ENCODE peak calls at places on chromosomes 6 and 20, in seven cellular contexts. One of them, this sample, is unnamed.

GRCh38 chr6:7732219-7732618 is 6.3 kb downstream of the BMP6 start:
- DNase-seq in AG10803: no peak
- DNase-seq in CD8-positive, alpha-beta T cell: no peak
- DNase-seq in RPMI7951: no peak
- DNase-seq in naive thymus-derived CD8-positive, alpha-beta T cell: no peak
- DNase-seq in M059J: no peak
- DNase-seq in C1 segment of cervical spinal cord: no peak
- DNase-seq in this sample: no peak

GRCh38 chr6:16544006-16544405 is 217.3 kb downstream of the ATXN1 start:
- DNase-seq in M059J: no peak
- DNase-seq in AG10803: peak
- DNase-seq in CD8-positive, alpha-beta T cell: no peak
- DNase-seq in C1 segment of cervical spinal cord: no peak
- DNase-seq in naive thymus-derived CD8-positive, alpha-beta T cell: no peak
- DNase-seq in RPMI7951: no peak
- DNase-seq in this sample: no peak

GRCh38 chr20:44640522-44640921 is 11.0 kb downstream of the ADA start:
- DNase-seq in RPMI7951: no peak
- DNase-seq in naive thymus-derived CD8-positive, alpha-beta T cell: no peak
- DNase-seq in M059J: no peak
- DNase-seq in CD8-positive, alpha-beta T cell: no peak
- DNase-seq in AG10803: no peak
- DNase-seq in C1 segment of cervical spinal cord: no peak
- DNase-seq in this sample: no peak

GRCh38 chr6:125507987-125508655 is 206.4 kb upstream of the HDDC2 start:
- DNase-seq in naive thymus-derived CD8-positive, alpha-beta T cell: no peak
- DNase-seq in CD8-positive, alpha-beta T cell: no peak
- DNase-seq in AG10803: peak
- DNase-seq in C1 segment of cervical spinal cord: no peak
- DNase-seq in M059J: peak
- DNase-seq in RPMI7951: peak
- DNase-seq in this sample: no peak

GRCh38 chr6:17714879-17715860 is 8.4 kb upstream of the NUP153 start:
- DNase-seq in CD8-positive, alpha-beta T cell: no peak
- DNase-seq in M059J: peak
- DNase-seq in C1 segment of cervical spinal cord: no peak
- DNase-seq in naive thymus-derived CD8-positive, alpha-beta T cell: no peak
- DNase-seq in AG10803: peak
- DNase-seq in RPMI7951: peak
- DNase-seq in this sample: peak

GRCh38 chr6:42390228-42390934 is 61.3 kb downstream of the TRERF1 start:
- DNase-seq in naive thymus-derived CD8-positive, alpha-beta T cell: no peak
- DNase-seq in CD8-positive, alpha-beta T cell: peak
- DNase-seq in RPMI7951: no peak
- DNase-seq in M059J: no peak
- DNase-seq in AG10803: no peak
- DNase-seq in C1 segment of cervical spinal cord: no peak
- DNase-seq in this sample: no peak

GRCh38 chr6:170290306-170291128 is at the start of gene DLL1:
- DNase-seq in AG10803: peak
- DNase-seq in naive thymus-derived CD8-positive, alpha-beta T cell: peak
- DNase-seq in C1 segment of cervical spinal cord: peak
- DNase-seq in M059J: peak
- DNase-seq in CD8-positive, alpha-beta T cell: no peak
- DNase-seq in RPMI7951: peak
- DNase-seq in this sample: no peak

GRCh38 chr6:104689551-104690205 is 170.0 kb downstream of the HACE1 start:
- DNase-seq in C1 segment of cervical spinal cord: no peak
- DNase-seq in M059J: peak
- DNase-seq in CD8-positive, alpha-beta T cell: no peak
- DNase-seq in RPMI7951: peak
- DNase-seq in naive thymus-derived CD8-positive, alpha-beta T cell: no peak
- DNase-seq in AG10803: peak
- DNase-seq in this sample: no peak

GRCh38 chr20:36833275-36834020 is 42.5 kb upstream of the TLDC2 start:
- DNase-seq in M059J: peak
- DNase-seq in CD8-positive, alpha-beta T cell: no peak
- DNase-seq in C1 segment of cervical spinal cord: no peak
- DNase-seq in AG10803: peak
- DNase-seq in naive thymus-derived CD8-positive, alpha-beta T cell: no peak
- DNase-seq in RPMI7951: no peak
- DNase-seq in this sample: no peak

GRCh38 chr20:4445780-4446179 is 275.9 kb upstream of the PRND start:
- DNase-seq in RPMI7951: peak
- DNase-seq in naive thymus-derived CD8-positive, alpha-beta T cell: no peak
- DNase-seq in CD8-positive, alpha-beta T cell: no peak
- DNase-seq in M059J: peak
- DNase-seq in C1 segment of cervical spinal cord: no peak
- DNase-seq in AG10803: peak
- DNase-seq in this sample: no peak

GRCh38 chr20:21515300-21516179 is 1.7 kb upstream of the NKX2-2 start:
- DNase-seq in C1 segment of cervical spinal cord: no peak
- DNase-seq in RPMI7951: no peak
- DNase-seq in naive thymus-derived CD8-positive, alpha-beta T cell: no peak
- DNase-seq in AG10803: no peak
- DNase-seq in M059J: no peak
- DNase-seq in CD8-positive, alpha-beta T cell: no peak
- DNase-seq in this sample: no peak

GRCh38 chr6:143775326-143775725 is 67.8 kb upstream of the LTV1 start:
- DNase-seq in C1 segment of cervical spinal cord: no peak
- DNase-seq in AG10803: no peak
- DNase-seq in CD8-positive, alpha-beta T cell: no peak
- DNase-seq in naive thymus-derived CD8-positive, alpha-beta T cell: no peak
- DNase-seq in M059J: no peak
- DNase-seq in RPMI7951: no peak
- DNase-seq in this sample: no peak

GRCh38 chr6:27297857-27298730 is 14.0 kb downstream of the POM121L2 start:
- DNase-seq in CD8-positive, alpha-beta T cell: no peak
- DNase-seq in AG10803: peak
- DNase-seq in naive thymus-derived CD8-positive, alpha-beta T cell: no peak
- DNase-seq in RPMI7951: peak
- DNase-seq in M059J: peak
- DNase-seq in C1 segment of cervical spinal cord: no peak
- DNase-seq in this sample: no peak

GRCh38 chr6:52195886-52196285 is 9.7 kb downstream of the IL17A start:
- DNase-seq in M059J: no peak
- DNase-seq in RPMI7951: no peak
- DNase-seq in C1 segment of cervical spinal cord: no peak
- DNase-seq in AG10803: no peak
- DNase-seq in CD8-positive, alpha-beta T cell: no peak
- DNase-seq in naive thymus-derived CD8-positive, alpha-beta T cell: no peak
- DNase-seq in this sample: no peak

GRCh38 chr20:34566978-34567884 is 8.7 kb downstream of the MAP1LC3A start:
- DNase-seq in CD8-positive, alpha-beta T cell: no peak
- DNase-seq in RPMI7951: no peak
- DNase-seq in M059J: no peak
- DNase-seq in naive thymus-derived CD8-positive, alpha-beta T cell: no peak
- DNase-seq in AG10803: no peak
- DNase-seq in C1 segment of cervical spinal cord: no peak
- DNase-seq in this sample: no peak

GRCh38 chr20:36241678-36242077 is 5.4 kb downstream of the AAR2 start:
- DNase-seq in naive thymus-derived CD8-positive, alpha-beta T cell: no peak
- DNase-seq in RPMI7951: no peak
- DNase-seq in CD8-positive, alpha-beta T cell: no peak
- DNase-seq in C1 segment of cervical spinal cord: no peak
- DNase-seq in M059J: no peak
- DNase-seq in AG10803: no peak
- DNase-seq in this sample: no peak

GRCh38 chr6:90715093-90715655 is 128.3 kb upstream of the MAP3K7 start:
- DNase-seq in C1 segment of cervical spinal cord: no peak
- DNase-seq in naive thymus-derived CD8-positive, alpha-beta T cell: no peak
- DNase-seq in CD8-positive, alpha-beta T cell: no peak
- DNase-seq in M059J: peak
- DNase-seq in AG10803: no peak
- DNase-seq in RPMI7951: no peak
- DNase-seq in this sample: peak

GRCh38 chr6:14172575-14172974 is 55.0 kb downstream of the CD83 start:
- DNase-seq in C1 segment of cervical spinal cord: no peak
- DNase-seq in AG10803: no peak
- DNase-seq in RPMI7951: no peak
- DNase-seq in CD8-positive, alpha-beta T cell: no peak
- DNase-seq in naive thymus-derived CD8-positive, alpha-beta T cell: no peak
- DNase-seq in M059J: no peak
- DNase-seq in this sample: no peak

GRCh38 chr6:1535295-1535694 is 74.4 kb upstream of the FOXC1 start:
- DNase-seq in naive thymus-derived CD8-positive, alpha-beta T cell: no peak
- DNase-seq in RPMI7951: no peak
- DNase-seq in AG10803: peak
- DNase-seq in CD8-positive, alpha-beta T cell: no peak
- DNase-seq in M059J: peak
- DNase-seq in C1 segment of cervical spinal cord: no peak
- DNase-seq in this sample: no peak

GRCh38 chr20:44222027-44222426 is 11.5 kb upstream of the OSER1 start:
- DNase-seq in M059J: no peak
- DNase-seq in AG10803: no peak
- DNase-seq in naive thymus-derived CD8-positive, alpha-beta T cell: no peak
- DNase-seq in RPMI7951: no peak
- DNase-seq in CD8-positive, alpha-beta T cell: no peak
- DNase-seq in C1 segment of cervical spinal cord: no peak
- DNase-seq in this sample: no peak

GRCh38 chr6:24931752-24932691 is 3.7 kb downstream of the RIPOR2 start:
- DNase-seq in naive thymus-derived CD8-positive, alpha-beta T cell: no peak
- DNase-seq in M059J: peak
- DNase-seq in AG10803: no peak
- DNase-seq in C1 segment of cervical spinal cord: no peak
- DNase-seq in CD8-positive, alpha-beta T cell: no peak
- DNase-seq in RPMI7951: peak
- DNase-seq in this sample: no peak

GRCh38 chr6:90537027-90537426 is 49.8 kb downstream of the MAP3K7 start:
- DNase-seq in naive thymus-derived CD8-positive, alpha-beta T cell: no peak
- DNase-seq in M059J: no peak
- DNase-seq in RPMI7951: no peak
- DNase-seq in AG10803: peak
- DNase-seq in C1 segment of cervical spinal cord: no peak
- DNase-seq in CD8-positive, alpha-beta T cell: no peak
- DNase-seq in this sample: no peak

GRCh38 chr6:150310539-150310938 is 58.3 kb upstream of the IYD start:
- DNase-seq in RPMI7951: no peak
- DNase-seq in M059J: no peak
- DNase-seq in CD8-positive, alpha-beta T cell: no peak
- DNase-seq in C1 segment of cervical spinal cord: no peak
- DNase-seq in naive thymus-derived CD8-positive, alpha-beta T cell: no peak
- DNase-seq in AG10803: no peak
- DNase-seq in this sample: no peak

GRCh38 chr6:27478141-27478705 is 5.3 kb upstream of the ZNF184 start:
- DNase-seq in CD8-positive, alpha-beta T cell: no peak
- DNase-seq in C1 segment of cervical spinal cord: no peak
- DNase-seq in AG10803: peak
- DNase-seq in M059J: no peak
- DNase-seq in RPMI7951: peak
- DNase-seq in naive thymus-derived CD8-positive, alpha-beta T cell: no peak
- DNase-seq in this sample: no peak

GRCh38 chr20:49385471-49385870 is 97.0 kb downstream of the KCNB1 start:
- DNase-seq in AG10803: peak
- DNase-seq in naive thymus-derived CD8-positive, alpha-beta T cell: no peak
- DNase-seq in RPMI7951: peak
- DNase-seq in C1 segment of cervical spinal cord: no peak
- DNase-seq in CD8-positive, alpha-beta T cell: no peak
- DNase-seq in M059J: peak
- DNase-seq in this sample: no peak

GRCh38 chr6:160887616-160888015 is 104.0 kb upstream of the MAP3K4 start:
- DNase-seq in CD8-positive, alpha-beta T cell: no peak
- DNase-seq in C1 segment of cervical spinal cord: no peak
- DNase-seq in AG10803: no peak
- DNase-seq in M059J: no peak
- DNase-seq in naive thymus-derived CD8-positive, alpha-beta T cell: no peak
- DNase-seq in RPMI7951: no peak
- DNase-seq in this sample: no peak

GRCh38 chr6:30112402-30113376 is at the start of gene TRIM31:
- DNase-seq in M059J: no peak
- DNase-seq in naive thymus-derived CD8-positive, alpha-beta T cell: no peak
- DNase-seq in CD8-positive, alpha-beta T cell: no peak
- DNase-seq in RPMI7951: no peak
- DNase-seq in C1 segment of cervical spinal cord: no peak
- DNase-seq in AG10803: no peak
- DNase-seq in this sample: no peak

GRCh38 chr20:8557711-8558110 is 425.6 kb downstream of the PLCB1 start:
- DNase-seq in naive thymus-derived CD8-positive, alpha-beta T cell: no peak
- DNase-seq in M059J: no peak
- DNase-seq in AG10803: peak
- DNase-seq in RPMI7951: no peak
- DNase-seq in CD8-positive, alpha-beta T cell: no peak
- DNase-seq in C1 segment of cervical spinal cord: no peak
- DNase-seq in this sample: no peak

GRCh38 chr6:21856844-21857243 is 263.3 kb downstream of the SOX4 start:
- DNase-seq in naive thymus-derived CD8-positive, alpha-beta T cell: no peak
- DNase-seq in AG10803: peak
- DNase-seq in C1 segment of cervical spinal cord: no peak
- DNase-seq in CD8-positive, alpha-beta T cell: no peak
- DNase-seq in RPMI7951: no peak
- DNase-seq in M059J: peak
- DNase-seq in this sample: no peak

GRCh38 chr20:62816879-62817873 is at the start of gene COL9A3:
- DNase-seq in RPMI7951: no peak
- DNase-seq in M059J: no peak
- DNase-seq in C1 segment of cervical spinal cord: peak
- DNase-seq in naive thymus-derived CD8-positive, alpha-beta T cell: no peak
- DNase-seq in CD8-positive, alpha-beta T cell: no peak
- DNase-seq in AG10803: no peak
- DNase-seq in this sample: no peak